ENCODE peak calls at places on chromosomes 7 and 10, in nine cellular contexts. X is skeletal muscle cell, N is lung, D is T follicular helper cell, W is T-helper 1 cell, U is pons, Q is left ventricle myocardium inferior, K is activated T-cell treated with anti-CD3 and anti-CD28 coated beads for 48 hours, O is colonic mucosa. Z is an unnamed sample.
A peak's percentile ranks its signal among the peaks of the same experiment; 100 is the strongest.

GRCh38 chr10:91162050-91162494 is 58.4 kb upstream of the PCGF5 start:
- DNase-seq in X (no peak), N (no peak), D (no peak), W (no peak), U (peak; percentile 50), Q (no peak), K (peak; percentile 9), O (no peak), Z (no peak)

GRCh38 chr10:53786236-53786635 is 1013.7 kb upstream of the MBL2 start:
- DNase-seq in X (no peak), N (no peak), D (no peak), W (no peak), U (no peak), Q (no peak), K (no peak), O (no peak), Z (no peak)

GRCh38 chr7:158273138-158273651 is 314.4 kb downstream of the PTPRN2 start:
- DNase-seq in X (no peak), N (no peak), D (no peak), W (peak; percentile 3), U (no peak), Q (no peak), K (no peak), O (no peak), Z (no peak)

GRCh38 chr10:46226900-46227558 is 59.8 kb upstream of the ANTXRL start:
- DNase-seq in X (no peak), N (no peak), D (no peak), W (no peak), U (no peak), Q (no peak), K (no peak), O (peak; percentile 12), Z (no peak)

GRCh38 chr10:33008499-33009243 is 50.6 kb upstream of the ITGB1 start:
- DNase-seq in X (peak; percentile 68), N (peak; percentile 66), D (peak; percentile 36), W (peak; percentile 42), U (peak; percentile 79), Q (no peak), K (peak; percentile 49), O (peak; percentile 83), Z (peak; percentile 79)

GRCh38 chr7:139075031-139075652 is 34.4 kb downstream of the ZC3HAV1 start:
- DNase-seq in X (peak; percentile 34), N (peak; percentile 76), D (peak; percentile 57), W (peak; percentile 53), U (peak; percentile 84), Q (peak; percentile 50), K (no peak), O (peak; percentile 73), Z (peak; percentile 63)

GRCh38 chr7:68888971-68889385 is 709.3 kb upstream of the AUTS2 start:
- DNase-seq in X (no peak), N (no peak), D (no peak), W (no peak), U (no peak), Q (no peak), K (no peak), O (no peak), Z (no peak)

GRCh38 chr7:81664304-81664703 is 105.5 kb downstream of the HGF start:
- DNase-seq in X (no peak), N (no peak), D (no peak), W (no peak), U (no peak), Q (no peak), K (no peak), O (no peak), Z (no peak)

GRCh38 chr7:50662059-50662689 is 97.0 kb upstream of the DDC start:
- DNase-seq in X (no peak), N (no peak), D (no peak), W (no peak), U (peak; percentile 19), Q (no peak), K (no peak), O (no peak), Z (no peak)

GRCh38 chr7:136509466-136509865 is 359.0 kb upstream of the CHRM2 start:
- DNase-seq in X (no peak), N (no peak), D (no peak), W (no peak), U (peak; percentile 23), Q (no peak), K (no peak), O (no peak), Z (no peak)

GRCh38 chr10:43308986-43309385 is 42.1 kb upstream of the RASGEF1A start:
- DNase-seq in X (no peak), N (no peak), D (no peak), W (no peak), U (peak; percentile 85), Q (no peak), K (no peak), O (no peak), Z (no peak)

GRCh38 chr10:87534173-87534858 is 29.6 kb downstream of the MINPP1 start:
- DNase-seq in X (no peak), N (no peak), D (no peak), W (no peak), U (no peak), Q (no peak), K (no peak), O (no peak), Z (no peak)

GRCh38 chr7:79137942-79138341 is 315.5 kb downstream of the MAGI2 start:
- DNase-seq in X (peak; percentile 8), N (no peak), D (no peak), W (no peak), U (no peak), Q (no peak), K (no peak), O (no peak), Z (peak; percentile 39)

GRCh38 chr10:113108180-113108835 is 158.3 kb downstream of the TCF7L2 start:
- DNase-seq in X (no peak), N (no peak), D (no peak), W (no peak), U (no peak), Q (no peak), K (peak; percentile 8), O (peak; percentile 50), Z (no peak)

GRCh38 chr10:28734940-28735759 is 57.8 kb downstream of the BAMBI start:
- DNase-seq in X (peak; percentile 86), N (no peak), D (no peak), W (no peak), U (no peak), Q (no peak), K (no peak), O (no peak), Z (peak; percentile 81)

GRCh38 chr7:39825391-39825790 is 124.7 kb upstream of the CDK13 start:
- DNase-seq in X (no peak), N (no peak), D (no peak), W (no peak), U (no peak), Q (no peak), K (no peak), O (no peak), Z (no peak)

GRCh38 chr7:149245244-149245643 is 5.8 kb downstream of the ZNF212 start:
- DNase-seq in X (no peak), N (no peak), D (no peak), W (no peak), U (no peak), Q (no peak), K (peak; percentile 49), O (no peak), Z (no peak)

GRCh38 chr10:26981232-26981631 is 119.1 kb downstream of the ANKRD26 start:
- DNase-seq in X (no peak), N (no peak), D (no peak), W (no peak), U (no peak), Q (no peak), K (no peak), O (no peak), Z (no peak)

GRCh38 chr7:94087664-94088352 is 83.7 kb upstream of the BET1 start:
- DNase-seq in X (peak; percentile 55), N (peak; percentile 31), D (peak; percentile 21), W (peak; percentile 24), U (peak; percentile 62), Q (no peak), K (peak; percentile 13), O (peak; percentile 32), Z (peak; percentile 38)

GRCh38 chr10:131843089-131843595 is 57.7 kb upstream of the PPP2R2D start:
- DNase-seq in X (no peak), N (no peak), D (no peak), W (no peak), U (no peak), Q (no peak), K (no peak), O (no peak), Z (no peak)

GRCh38 chr10:74922921-74923320 is 96.5 kb downstream of the KAT6B start:
- DNase-seq in X (no peak), N (no peak), D (no peak), W (no peak), U (no peak), Q (no peak), K (no peak), O (no peak), Z (no peak)

GRCh38 chr10:19815478-19816419 is 483 bp upstream of the PLXDC2 start:
- DNase-seq in X (no peak), N (peak; percentile 69), D (no peak), W (no peak), U (peak; percentile 61), Q (peak; percentile 79), K (no peak), O (peak; percentile 77), Z (no peak)

GRCh38 chr10:122085423-122085911 is 96.5 kb downstream of the TACC2 start:
- DNase-seq in X (no peak), N (no peak), D (no peak), W (no peak), U (no peak), Q (no peak), K (no peak), O (no peak), Z (no peak)

GRCh38 chr7:33485746-33486491 is 356.6 kb downstream of the BBS9 start:
- DNase-seq in X (no peak), N (no peak), D (no peak), W (no peak), U (no peak), Q (no peak), K (no peak), O (no peak), Z (no peak)

GRCh38 chr7:130148561-130148960 is 56.6 kb downstream of the TMEM209 start:
- DNase-seq in X (no peak), N (no peak), D (no peak), W (no peak), U (no peak), Q (no peak), K (no peak), O (no peak), Z (peak; percentile 53)

GRCh38 chr7:129958643-129959479 is 6.1 kb upstream of the UBE2H start:
- DNase-seq in X (peak; percentile 38), N (peak; percentile 36), D (no peak), W (no peak), U (no peak), Q (peak; percentile 25), K (no peak), O (peak; percentile 71), Z (no peak)

GRCh38 chr10:42960491-42961155 is 116.2 kb upstream of the RET start:
- DNase-seq in X (no peak), N (no peak), D (no peak), W (no peak), U (no peak), Q (peak; percentile 33), K (no peak), O (peak; percentile 9), Z (peak; percentile 27)

GRCh38 chr7:12436896-12437535 is 33.4 kb upstream of the VWDE start:
- DNase-seq in X (peak; percentile 63), N (no peak), D (no peak), W (no peak), U (peak; percentile 15), Q (no peak), K (no peak), O (no peak), Z (no peak)

GRCh38 chr10:30055094-30055701 is 4.2 kb downstream of the JCAD start:
- DNase-seq in X (peak; percentile 57), N (no peak), D (no peak), W (no peak), U (no peak), Q (no peak), K (no peak), O (no peak), Z (peak; percentile 60)

GRCh38 chr7:29623976-29624375 is 60.3 kb downstream of the PRR15 start:
- DNase-seq in X (no peak), N (no peak), D (no peak), W (no peak), U (no peak), Q (no peak), K (no peak), O (no peak), Z (no peak)

GRCh38 chr10:122044713-122045112 is 55.8 kb downstream of the TACC2 start:
- DNase-seq in X (no peak), N (no peak), D (no peak), W (no peak), U (no peak), Q (no peak), K (no peak), O (peak; percentile 59), Z (no peak)